ENCODE peak calls at places on chromosomes 2 and 18, in seven cellular contexts. One of them, this sample, is unnamed.
A peak's percentile ranks its signal among the peaks of the same experiment; 100 is the strongest.

GRCh38 chr2:64622443-64623231 is 31.1 kb downstream of the SERTAD2 start:
- DNase-seq in adrenal gland: no peak
- DNase-seq in upper lobe of right lung: no peak
- DNase-seq in CD8-positive, alpha-beta T cell: no peak
- DNase-seq in suprapubic skin: no peak
- DNase-seq in GM12878: no peak
- DNase-seq in PC-9: no peak
- DNase-seq in this sample: no peak

GRCh38 chr2:72887032-72887835 is at the start of gene SPR:
- DNase-seq in adrenal gland: peak; percentile 77
- DNase-seq in upper lobe of right lung: peak; percentile 92
- DNase-seq in CD8-positive, alpha-beta T cell: peak; percentile 52
- DNase-seq in suprapubic skin: no peak
- DNase-seq in GM12878: no peak
- DNase-seq in PC-9: peak; percentile 45
- DNase-seq in this sample: peak; percentile 84

GRCh38 chr2:33021542-33022259 is 74.9 kb downstream of the LTBP1 start:
- DNase-seq in adrenal gland: no peak
- DNase-seq in upper lobe of right lung: no peak
- DNase-seq in CD8-positive, alpha-beta T cell: no peak
- DNase-seq in suprapubic skin: no peak
- DNase-seq in GM12878: no peak
- DNase-seq in PC-9: no peak
- DNase-seq in this sample: no peak

GRCh38 chr18:3410273-3410672 is 39.7 kb upstream of the TGIF1 start:
- DNase-seq in adrenal gland: no peak
- DNase-seq in upper lobe of right lung: no peak
- DNase-seq in CD8-positive, alpha-beta T cell: no peak
- DNase-seq in suprapubic skin: no peak
- DNase-seq in GM12878: no peak
- DNase-seq in PC-9: no peak
- DNase-seq in this sample: no peak

GRCh38 chr2:7867858-7868257 is 814.0 kb upstream of the ID2 start:
- DNase-seq in adrenal gland: no peak
- DNase-seq in upper lobe of right lung: no peak
- DNase-seq in CD8-positive, alpha-beta T cell: no peak
- DNase-seq in suprapubic skin: no peak
- DNase-seq in GM12878: no peak
- DNase-seq in PC-9: no peak
- DNase-seq in this sample: no peak

GRCh38 chr2:63926800-63927199 is 85.1 kb downstream of the UGP2 start:
- DNase-seq in adrenal gland: no peak
- DNase-seq in upper lobe of right lung: no peak
- DNase-seq in CD8-positive, alpha-beta T cell: no peak
- DNase-seq in suprapubic skin: no peak
- DNase-seq in GM12878: no peak
- DNase-seq in PC-9: no peak
- DNase-seq in this sample: no peak

GRCh38 chr2:104853926-104854506 is at the start of gene POU3F3:
- DNase-seq in adrenal gland: no peak
- DNase-seq in upper lobe of right lung: peak; percentile 69
- DNase-seq in CD8-positive, alpha-beta T cell: peak; percentile 36
- DNase-seq in suprapubic skin: peak; percentile 85
- DNase-seq in GM12878: no peak
- DNase-seq in PC-9: no peak
- DNase-seq in this sample: no peak

GRCh38 chr2:168751104-168751768 is 51.2 kb upstream of the NOSTRIN start:
- DNase-seq in adrenal gland: no peak
- DNase-seq in upper lobe of right lung: no peak
- DNase-seq in CD8-positive, alpha-beta T cell: peak; percentile 29
- DNase-seq in suprapubic skin: no peak
- DNase-seq in GM12878: no peak
- DNase-seq in PC-9: no peak
- DNase-seq in this sample: no peak

GRCh38 chr18:76993573-76993972 is 139.0 kb downstream of the MBP start:
- DNase-seq in adrenal gland: no peak
- DNase-seq in upper lobe of right lung: no peak
- DNase-seq in CD8-positive, alpha-beta T cell: no peak
- DNase-seq in suprapubic skin: no peak
- DNase-seq in GM12878: no peak
- DNase-seq in PC-9: no peak
- DNase-seq in this sample: no peak

GRCh38 chr2:128914320-128914719 is 595.7 kb upstream of the HS6ST1 start:
- DNase-seq in adrenal gland: no peak
- DNase-seq in upper lobe of right lung: no peak
- DNase-seq in CD8-positive, alpha-beta T cell: no peak
- DNase-seq in suprapubic skin: no peak
- DNase-seq in GM12878: no peak
- DNase-seq in PC-9: no peak
- DNase-seq in this sample: no peak

GRCh38 chr2:55419236-55419513 is 481 bp downstream of the CCDC88A start:
- DNase-seq in adrenal gland: peak; percentile 45
- DNase-seq in upper lobe of right lung: no peak
- DNase-seq in CD8-positive, alpha-beta T cell: no peak
- DNase-seq in suprapubic skin: no peak
- DNase-seq in GM12878: no peak
- DNase-seq in PC-9: no peak
- DNase-seq in this sample: no peak

GRCh38 chr2:44136186-44136585 is 32.5 kb upstream of the PPM1B start:
- DNase-seq in adrenal gland: no peak
- DNase-seq in upper lobe of right lung: no peak
- DNase-seq in CD8-positive, alpha-beta T cell: no peak
- DNase-seq in suprapubic skin: no peak
- DNase-seq in GM12878: no peak
- DNase-seq in PC-9: peak; percentile 97
- DNase-seq in this sample: no peak

GRCh38 chr2:45380131-45380836 is 230.8 kb downstream of the SRBD1 start:
- DNase-seq in adrenal gland: no peak
- DNase-seq in upper lobe of right lung: no peak
- DNase-seq in CD8-positive, alpha-beta T cell: no peak
- DNase-seq in suprapubic skin: no peak
- DNase-seq in GM12878: no peak
- DNase-seq in PC-9: peak; percentile 51
- DNase-seq in this sample: no peak

GRCh38 chr2:133885847-133886246 is 317.6 kb upstream of the NCKAP5 start:
- DNase-seq in adrenal gland: no peak
- DNase-seq in upper lobe of right lung: peak; percentile 66
- DNase-seq in CD8-positive, alpha-beta T cell: no peak
- DNase-seq in suprapubic skin: no peak
- DNase-seq in GM12878: no peak
- DNase-seq in PC-9: no peak
- DNase-seq in this sample: no peak

GRCh38 chr18:40063488-40063887 is 1891.5 kb upstream of the PIK3C3 start:
- DNase-seq in adrenal gland: no peak
- DNase-seq in upper lobe of right lung: no peak
- DNase-seq in CD8-positive, alpha-beta T cell: no peak
- DNase-seq in suprapubic skin: no peak
- DNase-seq in GM12878: no peak
- DNase-seq in PC-9: no peak
- DNase-seq in this sample: no peak

GRCh38 chr2:173400760-173401159 is 46.1 kb downstream of the CDCA7 start:
- DNase-seq in adrenal gland: no peak
- DNase-seq in upper lobe of right lung: no peak
- DNase-seq in CD8-positive, alpha-beta T cell: no peak
- DNase-seq in suprapubic skin: no peak
- DNase-seq in GM12878: no peak
- DNase-seq in PC-9: no peak
- DNase-seq in this sample: no peak

GRCh38 chr2:120710256-120710655 is 25.4 kb upstream of the GLI2 start:
- DNase-seq in adrenal gland: no peak
- DNase-seq in upper lobe of right lung: peak; percentile 34
- DNase-seq in CD8-positive, alpha-beta T cell: no peak
- DNase-seq in suprapubic skin: no peak
- DNase-seq in GM12878: no peak
- DNase-seq in PC-9: no peak
- DNase-seq in this sample: no peak

GRCh38 chr2:41933585-41934322 is 114.1 kb upstream of the PKDCC start:
- DNase-seq in adrenal gland: peak; percentile 79
- DNase-seq in upper lobe of right lung: no peak
- DNase-seq in CD8-positive, alpha-beta T cell: no peak
- DNase-seq in suprapubic skin: no peak
- DNase-seq in GM12878: no peak
- DNase-seq in PC-9: peak; percentile 95
- DNase-seq in this sample: no peak

GRCh38 chr2:41934323-41935003 is 113.4 kb upstream of the PKDCC start:
- DNase-seq in adrenal gland: peak; percentile 30
- DNase-seq in upper lobe of right lung: no peak
- DNase-seq in CD8-positive, alpha-beta T cell: no peak
- DNase-seq in suprapubic skin: no peak
- DNase-seq in GM12878: no peak
- DNase-seq in PC-9: no peak
- DNase-seq in this sample: no peak

GRCh38 chr2:41935806-41936205 is 112.0 kb upstream of the PKDCC start:
- DNase-seq in adrenal gland: no peak
- DNase-seq in upper lobe of right lung: no peak
- DNase-seq in CD8-positive, alpha-beta T cell: no peak
- DNase-seq in suprapubic skin: no peak
- DNase-seq in GM12878: no peak
- DNase-seq in PC-9: no peak
- DNase-seq in this sample: no peak

GRCh38 chr2:41936751-41937463 is 110.9 kb upstream of the PKDCC start:
- DNase-seq in adrenal gland: no peak
- DNase-seq in upper lobe of right lung: no peak
- DNase-seq in CD8-positive, alpha-beta T cell: no peak
- DNase-seq in suprapubic skin: no peak
- DNase-seq in GM12878: no peak
- DNase-seq in PC-9: no peak
- DNase-seq in this sample: no peak

DNA sequence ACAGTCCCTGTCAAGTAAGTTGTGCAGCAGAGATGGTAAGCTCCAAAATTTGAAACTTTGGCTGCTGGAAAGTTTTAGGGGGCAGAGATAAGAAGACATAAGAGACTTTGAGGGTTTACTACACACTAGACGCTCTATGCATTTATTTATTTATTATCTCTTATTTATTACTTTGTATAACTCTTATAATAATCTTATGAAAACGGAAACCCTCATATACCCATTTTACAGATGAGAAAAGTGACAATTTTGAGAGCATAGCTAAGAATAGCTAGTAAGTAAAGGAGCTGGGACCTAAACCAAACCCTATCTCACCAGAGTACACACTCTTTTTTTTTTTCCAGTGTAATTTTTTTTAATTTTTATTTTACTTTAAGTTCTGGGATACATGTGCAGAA is 112.8 kb upstream of the PKDCC start:
- DNase-seq in adrenal gland: no peak
- DNase-seq in upper lobe of right lung: no peak
- DNase-seq in CD8-positive, alpha-beta T cell: no peak
- DNase-seq in suprapubic skin: no peak
- DNase-seq in GM12878: no peak
- DNase-seq in PC-9: no peak
- DNase-seq in this sample: no peak
- H3K4me1 ChIP-seq in adrenal gland: peaks cover 33% of the 10 kb centered on the region
- H3K4me1 ChIP-seq in upper lobe of right lung: peaks cover 8% of the 10 kb centered on the region
- H3K4me1 ChIP-seq in CD8-positive, alpha-beta T cell: no peaks in the 10 kb centered on the region
- H3K4me1 ChIP-seq in suprapubic skin: peaks cover 25% of the 10 kb centered on the region
- H3K4me1 ChIP-seq in GM12878: peaks cover 5% of the 10 kb centered on the region
- H3K4me1 ChIP-seq in PC-9: peaks cover 82% of the 10 kb centered on the region
- H3K4me1 ChIP-seq in this sample: no peaks in the 10 kb centered on the region

GRCh38 chr2:160397530-160397865 is 96.1 kb downstream of the RBMS1 start:
- DNase-seq in adrenal gland: no peak
- DNase-seq in upper lobe of right lung: no peak
- DNase-seq in CD8-positive, alpha-beta T cell: no peak
- DNase-seq in suprapubic skin: no peak
- DNase-seq in GM12878: no peak
- DNase-seq in PC-9: no peak
- DNase-seq in this sample: no peak

GRCh38 chr2:160390544-160391258 is 102.9 kb downstream of the RBMS1 start:
- DNase-seq in adrenal gland: no peak
- DNase-seq in upper lobe of right lung: no peak
- DNase-seq in CD8-positive, alpha-beta T cell: no peak
- DNase-seq in suprapubic skin: no peak
- DNase-seq in GM12878: no peak
- DNase-seq in PC-9: peak; percentile 42
- DNase-seq in this sample: no peak

GRCh38 chr2:160392201-160392600 is 101.4 kb downstream of the RBMS1 start:
- DNase-seq in adrenal gland: no peak
- DNase-seq in upper lobe of right lung: no peak
- DNase-seq in CD8-positive, alpha-beta T cell: no peak
- DNase-seq in suprapubic skin: no peak
- DNase-seq in GM12878: no peak
- DNase-seq in PC-9: no peak
- DNase-seq in this sample: no peak

GRCh38 chr2:160389875-160390274 is 103.7 kb downstream of the RBMS1 start:
- DNase-seq in adrenal gland: no peak
- DNase-seq in upper lobe of right lung: no peak
- DNase-seq in CD8-positive, alpha-beta T cell: no peak
- DNase-seq in suprapubic skin: no peak
- DNase-seq in GM12878: no peak
- DNase-seq in PC-9: no peak
- DNase-seq in this sample: no peak

GRCh38 chr2:160394153-160394552 is 99.5 kb downstream of the RBMS1 start:
- DNase-seq in adrenal gland: no peak
- DNase-seq in upper lobe of right lung: no peak
- DNase-seq in CD8-positive, alpha-beta T cell: no peak
- DNase-seq in suprapubic skin: no peak
- DNase-seq in GM12878: peak; percentile 26
- DNase-seq in PC-9: no peak
- DNase-seq in this sample: no peak
- H3K36me3 ChIP-seq in adrenal gland: no peaks in the 10 kb centered on the region
- H3K36me3 ChIP-seq in upper lobe of right lung: no peaks in the 10 kb centered on the region
- H3K36me3 ChIP-seq in CD8-positive, alpha-beta T cell: no peaks in the 10 kb centered on the region
- H3K36me3 ChIP-seq in suprapubic skin: no peaks in the 10 kb centered on the region
- H3K36me3 ChIP-seq in GM12878: no peaks in the 10 kb centered on the region
- H3K36me3 ChIP-seq in PC-9: no peaks in the 10 kb centered on the region
- H3K36me3 ChIP-seq in this sample: no peaks in the 10 kb centered on the region

DNA sequence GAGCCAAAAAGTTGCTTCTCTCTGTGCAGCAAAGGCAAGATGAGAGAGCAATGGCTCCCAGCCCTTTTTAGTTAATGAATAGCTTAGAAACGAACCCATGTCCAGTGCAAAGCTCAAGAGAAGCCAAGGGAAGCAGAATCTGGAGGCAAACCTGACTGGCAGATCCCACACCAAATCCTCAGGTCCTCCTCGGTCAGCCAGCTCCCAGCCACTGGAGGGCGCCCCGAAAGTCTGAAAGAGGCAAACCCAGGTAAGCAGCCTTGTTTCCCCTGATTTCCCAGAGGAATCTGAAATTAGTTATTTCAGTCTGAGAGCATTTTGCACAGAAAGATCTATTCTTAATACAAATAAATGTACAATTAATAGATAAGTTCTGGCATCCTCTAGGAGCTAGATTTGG is 71.3 kb upstream of the PID1 start:
- DNase-seq in adrenal gland: peak; percentile 70
- DNase-seq in upper lobe of right lung: peak; percentile 76
- DNase-seq in CD8-positive, alpha-beta T cell: no peak
- DNase-seq in suprapubic skin: no peak
- DNase-seq in GM12878: no peak
- DNase-seq in PC-9: no peak
- DNase-seq in this sample: peak; percentile 25
- TF ChIP-seq CTCF in adrenal gland: peak; percentile 61
- TF ChIP-seq CTCF in upper lobe of right lung: peak; percentile 60
- TF ChIP-seq CTCF in CD8-positive, alpha-beta T cell: no peak
- TF ChIP-seq CTCF in suprapubic skin: no peak
- TF ChIP-seq CTCF in GM12878: peak; percentile 43
- TF ChIP-seq CTCF in PC-9: peak; percentile 68
- TF ChIP-seq CTCF in this sample: no peak

DNA sequence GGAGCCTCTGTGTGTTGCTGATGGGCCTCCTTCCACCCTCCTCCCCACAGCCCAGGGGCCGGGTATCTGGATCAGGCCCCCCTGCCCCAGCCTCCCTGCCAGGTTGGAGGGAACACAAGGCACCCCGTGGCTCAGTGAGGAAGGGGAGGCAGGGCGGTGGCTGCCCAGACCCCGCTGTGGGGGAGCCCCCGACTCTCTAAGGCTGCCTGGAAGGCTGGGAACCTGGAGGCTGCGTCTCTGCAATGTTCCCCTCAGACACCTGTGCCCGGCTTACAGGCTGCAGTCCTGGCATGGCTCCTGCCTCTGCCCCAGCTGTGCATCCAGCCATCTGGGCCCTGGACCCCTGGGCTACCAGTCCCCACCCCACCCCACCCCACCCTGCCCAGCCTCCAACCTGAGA is 438 bp upstream of the MAB21L4 start:
- DNase-seq in adrenal gland: no peak
- DNase-seq in upper lobe of right lung: no peak
- DNase-seq in CD8-positive, alpha-beta T cell: no peak
- DNase-seq in suprapubic skin: no peak
- DNase-seq in GM12878: no peak
- DNase-seq in PC-9: no peak
- DNase-seq in this sample: no peak
- H3K4me1 ChIP-seq in adrenal gland: peaks cover 5% of the 10 kb centered on the region
- H3K4me1 ChIP-seq in upper lobe of right lung: peaks cover 15% of the 10 kb centered on the region
- H3K4me1 ChIP-seq in CD8-positive, alpha-beta T cell: no peaks in the 10 kb centered on the region
- H3K4me1 ChIP-seq in suprapubic skin: peaks cover 74% of the 10 kb centered on the region
- H3K4me1 ChIP-seq in GM12878: no peaks in the 10 kb centered on the region
- H3K4me1 ChIP-seq in PC-9: peaks cover 79% of the 10 kb centered on the region
- H3K4me1 ChIP-seq in this sample: peaks cover 15% of the 10 kb centered on the region

This sample was measured in body of pancreas.